ENCODE peak calls at places on chromosomes 12 and 14, in six cellular contexts. F is GM23338, D is heart right ventricle, H is A549, Y is gastrocnemius medialis, X is psoas muscle. A is an unnamed sample.

GRCh38 chr14:68701001-68701741 is 91.7 kb downstream of the ZFP36L1 start:
- DNase-seq in F (no peak), D (no peak), H (no peak), Y (no peak), X (no peak), A (no peak)

GRCh38 chr12:50088577-50089335 is 3.6 kb downstream of the SMARCD1 start:
- DNase-seq in F (peak; percentile 83), D (peak; percentile 41), H (peak; percentile 78), Y (no peak), X (no peak), A (peak; percentile 62)

GRCh38 chr12:90484130-90484529 is 470.8 kb downstream of the CCER1 start:
- DNase-seq in F (no peak), D (no peak), H (no peak), Y (no peak), X (no peak), A (no peak)

GRCh38 chr14:77024171-77024627 is 4.3 kb downstream of the IRF2BPL start:
- DNase-seq in F (peak; percentile 99), D (no peak), H (no peak), Y (no peak), X (no peak), A (peak; percentile 63)

GRCh38 chr12:130714091-130714590 is 2.0 kb downstream of the RIMBP2 start:
- DNase-seq in F (peak; percentile 22), D (no peak), H (no peak), Y (no peak), X (no peak), A (peak; percentile 50)

GRCh38 chr12:22126758-22127157 is 80.7 kb downstream of the CMAS start:
- DNase-seq in F (no peak), D (no peak), H (no peak), Y (no peak), X (no peak), A (no peak)

GRCh38 chr12:2129076-2129475 is 76.3 kb downstream of the CACNA1C start:
- DNase-seq in F (no peak), D (no peak), H (no peak), Y (no peak), X (no peak), A (no peak)

GRCh38 chr12:88691811-88692210 is 111.5 kb upstream of the KITLG start:
- DNase-seq in F (no peak), D (no peak), H (no peak), Y (no peak), X (no peak), A (no peak)

GRCh38 chr14:101734241-101734847 is 27.2 kb upstream of the PPP2R5C start:
- DNase-seq in F (no peak), D (no peak), H (no peak), Y (no peak), X (no peak), A (no peak)

GRCh38 chr12:9925746-9926393 is 6.3 kb downstream of the CLEC2A start:
- DNase-seq in F (peak; percentile 86), D (peak; percentile 8), H (peak; percentile 18), Y (no peak), X (no peak), A (no peak)

GRCh38 chr14:33516898-33517436 is 433.9 kb downstream of the EGLN3 start:
- DNase-seq in F (no peak), D (no peak), H (no peak), Y (no peak), X (no peak), A (no peak)

GRCh38 chr12:28882444-28882843 is 266.6 kb upstream of the FAR2 start:
- DNase-seq in F (no peak), D (no peak), H (no peak), Y (no peak), X (no peak), A (no peak)

GRCh38 chr12:108419949-108420348 is 80.8 kb upstream of the CMKLR1 start:
- DNase-seq in F (no peak), D (no peak), H (no peak), Y (no peak), X (no peak), A (no peak)

GRCh38 chr12:94767971-94768370 is 117.6 kb upstream of the TMCC3 start:
- DNase-seq in F (no peak), D (no peak), H (no peak), Y (no peak), X (no peak), A (no peak)

GRCh38 chr12:48156648-48157015 is 683 bp downstream of the ASB8 start:
- DNase-seq in F (no peak), D (no peak), H (no peak), Y (no peak), X (no peak), A (no peak)

GRCh38 chr12:77777274-77777673 is 53.4 kb upstream of the NAV3 start:
- DNase-seq in F (no peak), D (no peak), H (no peak), Y (no peak), X (no peak), A (no peak)

GRCh38 chr14:20690848-20691640 is 2.5 kb downstream of the ANG start:
- DNase-seq in F (peak; percentile 80), D (peak; percentile 57), H (peak; percentile 71), Y (no peak), X (no peak), A (peak; percentile 42)

GRCh38 chr12:40032433-40033259 is 73.2 kb downstream of the SLC2A13 start:
- DNase-seq in F (peak; percentile 85), D (no peak), H (no peak), Y (no peak), X (no peak), A (no peak)

GRCh38 chr14:50381823-50382287 is 14.8 kb downstream of the CDKL1 start:
- DNase-seq in F (no peak), D (no peak), H (no peak), Y (no peak), X (no peak), A (no peak)

GRCh38 chr14:22839159-22839779 is 2.9 kb downstream of the MMP14 start:
- DNase-seq in F (no peak), D (no peak), H (no peak), Y (no peak), X (no peak), A (no peak)

GRCh38 chr14:23514009-23514962 is 37.3 kb downstream of the ZFHX2 start:
- DNase-seq in F (no peak), D (peak; percentile 14), H (no peak), Y (no peak), X (no peak), A (no peak)

GRCh38 chr12:54596526-54596946 is 8.1 kb upstream of the PPP1R1A start:
- DNase-seq in F (peak; percentile 91), D (peak; percentile 61), H (peak; percentile 60), Y (no peak), X (peak; percentile 62), A (peak; percentile 76)

GRCh38 chr14:40354754-40355153 is 922.5 kb upstream of the FBXO33 start:
- DNase-seq in F (no peak), D (no peak), H (no peak), Y (no peak), X (no peak), A (no peak)

GRCh38 chr12:14774944-14775651 is 28.2 kb downstream of the WBP11 start:
- DNase-seq in F (peak; percentile 40), D (peak; percentile 46), H (peak; percentile 33), Y (peak; percentile 27), X (peak; percentile 58), A (peak; percentile 51)

GRCh38 chr12:89707992-89708792 is 446 bp downstream of the ATP2B1 start:
- DNase-seq in F (peak; percentile 54), D (peak; percentile 30), H (peak; percentile 29), Y (peak; percentile 5), X (peak; percentile 47), A (peak; percentile 47)

GRCh38 chr14:37870170-37870569 is 274.7 kb downstream of the TTC6 start:
- DNase-seq in F (no peak), D (no peak), H (no peak), Y (no peak), X (no peak), A (no peak)

GRCh38 chr14:37870947-37871346 is 275.5 kb downstream of the TTC6 start:
- DNase-seq in F (no peak), D (no peak), H (no peak), Y (no peak), X (no peak), A (no peak)

GRCh38 chr14:37869633-37870032 is 274.2 kb downstream of the TTC6 start:
- DNase-seq in F (no peak), D (no peak), H (no peak), Y (no peak), X (no peak), A (no peak)

DNA sequence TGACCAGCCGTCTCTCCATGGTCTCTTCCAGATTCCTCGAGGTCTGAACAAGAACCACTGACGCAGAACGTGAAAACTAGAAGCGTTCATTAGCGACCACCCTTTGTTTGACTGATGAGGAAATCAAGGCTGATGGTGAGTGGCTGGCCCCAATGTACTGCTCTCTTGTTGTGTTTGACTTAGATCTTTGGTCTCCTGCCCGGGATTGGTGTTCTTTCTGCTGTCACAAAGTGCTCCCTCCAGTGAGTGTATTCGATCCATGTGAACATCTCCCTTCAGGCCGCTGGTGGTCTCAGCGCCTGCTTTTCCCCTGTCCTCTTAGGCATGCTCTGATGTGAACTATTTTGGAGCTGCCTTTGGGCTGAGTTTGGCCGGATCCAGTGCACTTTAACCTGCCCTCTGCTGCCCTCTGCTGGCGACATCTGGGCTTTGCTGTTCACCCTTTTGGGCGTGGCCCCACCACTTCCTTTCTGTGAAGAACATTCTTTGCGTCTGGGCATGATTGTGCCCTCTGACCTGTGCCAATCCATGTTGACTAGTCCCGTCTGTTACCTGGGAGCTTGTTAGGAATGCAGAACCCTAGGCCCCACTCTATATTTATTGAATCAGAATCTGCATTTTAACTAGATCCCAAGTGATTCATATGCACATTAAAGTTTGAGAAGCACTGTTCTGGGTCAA is 279.1 kb downstream of the TTC6 start:
- DNase-seq in F (peak; percentile 92), D (peak; percentile 71), H (peak; percentile 59), Y (no peak), X (peak; percentile 73), A (peak; percentile 85)
- TF ChIP-seq CTCF in F (peak; percentile 96), D (peak; percentile 84), H (peak; percentile 86), Y (peak; percentile 72), X (peak; percentile 80), A (peak; percentile 80)

DNA sequence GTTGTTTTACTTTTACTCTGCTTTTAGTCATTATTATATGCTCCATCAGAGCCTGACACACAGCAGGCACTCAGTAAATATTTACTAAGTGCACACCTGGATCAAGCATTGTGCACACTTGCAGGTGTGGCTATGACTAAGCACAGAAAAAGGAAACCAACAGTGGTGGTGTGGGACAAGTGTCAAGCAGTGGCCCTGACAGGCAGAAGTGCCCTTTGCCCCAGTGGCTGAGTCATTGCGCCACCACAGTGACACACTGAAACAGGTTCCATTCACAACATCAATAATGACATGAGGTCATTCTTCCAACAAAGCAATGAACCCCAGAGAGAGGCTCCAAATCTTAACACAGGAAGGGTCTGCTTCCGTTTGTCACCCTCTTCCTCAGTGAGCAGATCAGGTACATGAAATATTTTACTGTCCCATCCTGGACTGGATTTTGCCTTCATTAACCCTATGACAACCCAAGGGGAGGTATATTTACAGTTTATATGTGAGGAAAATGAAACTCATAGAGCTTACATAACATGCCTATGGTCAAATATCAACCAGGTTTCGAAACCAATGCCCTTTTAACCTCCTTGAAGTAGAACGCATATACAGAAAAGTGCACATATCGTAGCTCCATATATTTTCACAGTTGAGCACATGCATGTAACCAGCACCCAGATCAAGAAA is 82.6 kb upstream of the GTF2A1 start:
- DNase-seq in F (no peak), D (peak; percentile 6), H (no peak), Y (no peak), X (peak; percentile 47), A (peak; percentile 74)
- H3K4me1 ChIP-seq in F (peaks cover 24% of the 10 kb centered on the region), D (no peaks in the 10 kb centered on the region), H (peaks cover 13% of the 10 kb centered on the region), Y (peaks cover 36% of the 10 kb centered on the region), X (peaks cover 35% of the 10 kb centered on the region), A (peaks cover 19% of the 10 kb centered on the region)

GRCh38 chr14:80364274-80364673 is 153.0 kb upstream of the DIO2 start:
- DNase-seq in F (peak; percentile 71), D (no peak), H (peak; percentile 14), Y (no peak), X (no peak), A (no peak)
- TF ChIP-seq CTCF in F (peak; percentile 67), D (no peak), H (peak; percentile 31), Y (no peak), X (no peak), A (no peak)

GRCh38 chr14:104975481-104976197 is 2.5 kb downstream of the AHNAK2 start:
- DNase-seq in F (peak; percentile 57), D (no peak), H (no peak), Y (no peak), X (no peak), A (no peak)
- H3K4me1 ChIP-seq in F (peaks cover 4% of the 10 kb centered on the region), D (peaks cover 34% of the 10 kb centered on the region), H (peaks cover 86% of the 10 kb centered on the region), Y (peaks cover 18% of the 10 kb centered on the region), X (peaks cover 43% of the 10 kb centered on the region), A (peaks cover 97% of the 10 kb centered on the region)

A was measured in thyroid gland.